ENCODE peak calls at places on chromosomes 3 and 15, in nine cellular contexts. One of them, this sample, is unnamed.

GRCh38 chr3:52537165-52537635 is 795 bp downstream of the UQCC5 start:
- DNase-seq in stimulated activated naive CD8-positive, alpha-beta T cell treated with anti-CD3 and anti-CD28 coated beads, Interleukin-15, Interleukin-2, amounts not matched to agents 100 U/mL and 50 U/mL, for 24 hours: no peak
- DNase-seq in left ventricle myocardium inferior: no peak
- DNase-seq in astrocyte of the spinal cord: no peak
- DNase-seq in HT1080: no peak
- DNase-seq in SW 1271: no peak
- DNase-seq in WERI-Rb-1: no peak
- DNase-seq in CD8-positive, alpha-beta T cell: no peak
- DNase-seq in activated T-helper 1 cell treated with anti-CD3 and anti-CD28 coated beads, Interleukin-2, amount 50 U/mL, for 16 hours: no peak
- DNase-seq in this sample: no peak

GRCh38 chr3:158105124-158105709 is 1.0 kb downstream of the SHOX2 start:
- DNase-seq in SW 1271: no peak
- DNase-seq in WERI-Rb-1: peak
- DNase-seq in activated T-helper 1 cell treated with anti-CD3 and anti-CD28 coated beads, Interleukin-2, amount 50 U/mL, for 16 hours: no peak
- DNase-seq in CD8-positive, alpha-beta T cell: no peak
- DNase-seq in left ventricle myocardium inferior: no peak
- DNase-seq in astrocyte of the spinal cord: no peak
- DNase-seq in HT1080: peak
- DNase-seq in stimulated activated naive CD8-positive, alpha-beta T cell treated with anti-CD3 and anti-CD28 coated beads, Interleukin-15, Interleukin-2, amounts not matched to agents 100 U/mL and 50 U/mL, for 24 hours: no peak
- DNase-seq in this sample: no peak

GRCh38 chr3:177446160-177446559 is 248.9 kb upstream of the TBL1XR1 start:
- DNase-seq in CD8-positive, alpha-beta T cell: no peak
- DNase-seq in activated T-helper 1 cell treated with anti-CD3 and anti-CD28 coated beads, Interleukin-2, amount 50 U/mL, for 16 hours: no peak
- DNase-seq in left ventricle myocardium inferior: no peak
- DNase-seq in SW 1271: no peak
- DNase-seq in WERI-Rb-1: no peak
- DNase-seq in stimulated activated naive CD8-positive, alpha-beta T cell treated with anti-CD3 and anti-CD28 coated beads, Interleukin-15, Interleukin-2, amounts not matched to agents 100 U/mL and 50 U/mL, for 24 hours: no peak
- DNase-seq in astrocyte of the spinal cord: no peak
- DNase-seq in HT1080: no peak
- DNase-seq in this sample: no peak

GRCh38 chr15:58724471-58724870 is 25.0 kb downstream of the ADAM10 start:
- DNase-seq in CD8-positive, alpha-beta T cell: no peak
- DNase-seq in HT1080: no peak
- DNase-seq in astrocyte of the spinal cord: peak
- DNase-seq in activated T-helper 1 cell treated with anti-CD3 and anti-CD28 coated beads, Interleukin-2, amount 50 U/mL, for 16 hours: no peak
- DNase-seq in left ventricle myocardium inferior: no peak
- DNase-seq in stimulated activated naive CD8-positive, alpha-beta T cell treated with anti-CD3 and anti-CD28 coated beads, Interleukin-15, Interleukin-2, amounts not matched to agents 100 U/mL and 50 U/mL, for 24 hours: no peak
- DNase-seq in WERI-Rb-1: no peak
- DNase-seq in SW 1271: no peak
- DNase-seq in this sample: no peak

GRCh38 chr3:8529738-8530525 is 28.3 kb downstream of the LMCD1 start:
- DNase-seq in activated T-helper 1 cell treated with anti-CD3 and anti-CD28 coated beads, Interleukin-2, amount 50 U/mL, for 16 hours: no peak
- DNase-seq in stimulated activated naive CD8-positive, alpha-beta T cell treated with anti-CD3 and anti-CD28 coated beads, Interleukin-15, Interleukin-2, amounts not matched to agents 100 U/mL and 50 U/mL, for 24 hours: no peak
- DNase-seq in left ventricle myocardium inferior: no peak
- DNase-seq in SW 1271: no peak
- DNase-seq in WERI-Rb-1: no peak
- DNase-seq in HT1080: peak
- DNase-seq in astrocyte of the spinal cord: no peak
- DNase-seq in CD8-positive, alpha-beta T cell: no peak
- DNase-seq in this sample: no peak

GRCh38 chr3:128151758-128152274 is 1.5 kb upstream of the EEFSEC start:
- DNase-seq in HT1080: no peak
- DNase-seq in activated T-helper 1 cell treated with anti-CD3 and anti-CD28 coated beads, Interleukin-2, amount 50 U/mL, for 16 hours: no peak
- DNase-seq in CD8-positive, alpha-beta T cell: no peak
- DNase-seq in astrocyte of the spinal cord: no peak
- DNase-seq in WERI-Rb-1: no peak
- DNase-seq in left ventricle myocardium inferior: no peak
- DNase-seq in stimulated activated naive CD8-positive, alpha-beta T cell treated with anti-CD3 and anti-CD28 coated beads, Interleukin-15, Interleukin-2, amounts not matched to agents 100 U/mL and 50 U/mL, for 24 hours: no peak
- DNase-seq in SW 1271: no peak
- DNase-seq in this sample: no peak

GRCh38 chr15:64522226-64522823 is 61.9 kb downstream of the ZNF609 start:
- DNase-seq in SW 1271: no peak
- DNase-seq in stimulated activated naive CD8-positive, alpha-beta T cell treated with anti-CD3 and anti-CD28 coated beads, Interleukin-15, Interleukin-2, amounts not matched to agents 100 U/mL and 50 U/mL, for 24 hours: no peak
- DNase-seq in HT1080: no peak
- DNase-seq in left ventricle myocardium inferior: no peak
- DNase-seq in WERI-Rb-1: no peak
- DNase-seq in CD8-positive, alpha-beta T cell: no peak
- DNase-seq in astrocyte of the spinal cord: no peak
- DNase-seq in activated T-helper 1 cell treated with anti-CD3 and anti-CD28 coated beads, Interleukin-2, amount 50 U/mL, for 16 hours: no peak
- DNase-seq in this sample: no peak

GRCh38 chr3:159929181-159929893 is 59.3 kb upstream of the IL12A start:
- DNase-seq in SW 1271: no peak
- DNase-seq in astrocyte of the spinal cord: peak
- DNase-seq in left ventricle myocardium inferior: no peak
- DNase-seq in stimulated activated naive CD8-positive, alpha-beta T cell treated with anti-CD3 and anti-CD28 coated beads, Interleukin-15, Interleukin-2, amounts not matched to agents 100 U/mL and 50 U/mL, for 24 hours: no peak
- DNase-seq in activated T-helper 1 cell treated with anti-CD3 and anti-CD28 coated beads, Interleukin-2, amount 50 U/mL, for 16 hours: no peak
- DNase-seq in CD8-positive, alpha-beta T cell: no peak
- DNase-seq in HT1080: peak
- DNase-seq in WERI-Rb-1: no peak
- DNase-seq in this sample: no peak

GRCh38 chr15:90064931-90065681 is 37.2 kb downstream of the IDH2 start:
- DNase-seq in CD8-positive, alpha-beta T cell: no peak
- DNase-seq in left ventricle myocardium inferior: peak
- DNase-seq in WERI-Rb-1: peak
- DNase-seq in HT1080: no peak
- DNase-seq in SW 1271: no peak
- DNase-seq in astrocyte of the spinal cord: no peak
- DNase-seq in stimulated activated naive CD8-positive, alpha-beta T cell treated with anti-CD3 and anti-CD28 coated beads, Interleukin-15, Interleukin-2, amounts not matched to agents 100 U/mL and 50 U/mL, for 24 hours: no peak
- DNase-seq in activated T-helper 1 cell treated with anti-CD3 and anti-CD28 coated beads, Interleukin-2, amount 50 U/mL, for 16 hours: no peak
- DNase-seq in this sample: no peak

GRCh38 chr3:152317956-152318355 is 49.2 kb downstream of the MBNL1 start:
- DNase-seq in CD8-positive, alpha-beta T cell: no peak
- DNase-seq in astrocyte of the spinal cord: peak
- DNase-seq in stimulated activated naive CD8-positive, alpha-beta T cell treated with anti-CD3 and anti-CD28 coated beads, Interleukin-15, Interleukin-2, amounts not matched to agents 100 U/mL and 50 U/mL, for 24 hours: no peak
- DNase-seq in left ventricle myocardium inferior: no peak
- DNase-seq in WERI-Rb-1: no peak
- DNase-seq in activated T-helper 1 cell treated with anti-CD3 and anti-CD28 coated beads, Interleukin-2, amount 50 U/mL, for 16 hours: no peak
- DNase-seq in SW 1271: no peak
- DNase-seq in HT1080: peak
- DNase-seq in this sample: no peak

GRCh38 chr15:41546846-41547786 is 3.1 kb upstream of the RPAP1 start:
- DNase-seq in astrocyte of the spinal cord: peak
- DNase-seq in left ventricle myocardium inferior: no peak
- DNase-seq in WERI-Rb-1: no peak
- DNase-seq in CD8-positive, alpha-beta T cell: no peak
- DNase-seq in SW 1271: no peak
- DNase-seq in stimulated activated naive CD8-positive, alpha-beta T cell treated with anti-CD3 and anti-CD28 coated beads, Interleukin-15, Interleukin-2, amounts not matched to agents 100 U/mL and 50 U/mL, for 24 hours: no peak
- DNase-seq in activated T-helper 1 cell treated with anti-CD3 and anti-CD28 coated beads, Interleukin-2, amount 50 U/mL, for 16 hours: no peak
- DNase-seq in HT1080: peak
- DNase-seq in this sample: no peak

GRCh38 chr3:52774901-52775864 is 2.2 kb upstream of the ITIH1 start:
- DNase-seq in SW 1271: no peak
- DNase-seq in CD8-positive, alpha-beta T cell: no peak
- DNase-seq in stimulated activated naive CD8-positive, alpha-beta T cell treated with anti-CD3 and anti-CD28 coated beads, Interleukin-15, Interleukin-2, amounts not matched to agents 100 U/mL and 50 U/mL, for 24 hours: no peak
- DNase-seq in activated T-helper 1 cell treated with anti-CD3 and anti-CD28 coated beads, Interleukin-2, amount 50 U/mL, for 16 hours: no peak
- DNase-seq in WERI-Rb-1: no peak
- DNase-seq in left ventricle myocardium inferior: no peak
- DNase-seq in astrocyte of the spinal cord: no peak
- DNase-seq in HT1080: no peak
- DNase-seq in this sample: no peak

GRCh38 chr3:43194490-43195115 is 88.7 kb upstream of the POMGNT2 start:
- DNase-seq in HT1080: no peak
- DNase-seq in astrocyte of the spinal cord: no peak
- DNase-seq in left ventricle myocardium inferior: no peak
- DNase-seq in SW 1271: no peak
- DNase-seq in WERI-Rb-1: no peak
- DNase-seq in CD8-positive, alpha-beta T cell: peak
- DNase-seq in activated T-helper 1 cell treated with anti-CD3 and anti-CD28 coated beads, Interleukin-2, amount 50 U/mL, for 16 hours: no peak
- DNase-seq in stimulated activated naive CD8-positive, alpha-beta T cell treated with anti-CD3 and anti-CD28 coated beads, Interleukin-15, Interleukin-2, amounts not matched to agents 100 U/mL and 50 U/mL, for 24 hours: peak
- DNase-seq in this sample: no peak

GRCh38 chr3:13708871-13709595 is 160.1 kb downstream of the FBLN2 start:
- DNase-seq in HT1080: no peak
- DNase-seq in activated T-helper 1 cell treated with anti-CD3 and anti-CD28 coated beads, Interleukin-2, amount 50 U/mL, for 16 hours: no peak
- DNase-seq in WERI-Rb-1: no peak
- DNase-seq in left ventricle myocardium inferior: no peak
- DNase-seq in astrocyte of the spinal cord: no peak
- DNase-seq in SW 1271: no peak
- DNase-seq in CD8-positive, alpha-beta T cell: peak
- DNase-seq in stimulated activated naive CD8-positive, alpha-beta T cell treated with anti-CD3 and anti-CD28 coated beads, Interleukin-15, Interleukin-2, amounts not matched to agents 100 U/mL and 50 U/mL, for 24 hours: no peak
- DNase-seq in this sample: no peak

GRCh38 chr15:60065951-60066350 is 61.8 kb downstream of the FOXB1 start:
- DNase-seq in activated T-helper 1 cell treated with anti-CD3 and anti-CD28 coated beads, Interleukin-2, amount 50 U/mL, for 16 hours: no peak
- DNase-seq in stimulated activated naive CD8-positive, alpha-beta T cell treated with anti-CD3 and anti-CD28 coated beads, Interleukin-15, Interleukin-2, amounts not matched to agents 100 U/mL and 50 U/mL, for 24 hours: no peak
- DNase-seq in HT1080: no peak
- DNase-seq in WERI-Rb-1: no peak
- DNase-seq in left ventricle myocardium inferior: no peak
- DNase-seq in SW 1271: no peak
- DNase-seq in CD8-positive, alpha-beta T cell: no peak
- DNase-seq in astrocyte of the spinal cord: no peak
- DNase-seq in this sample: no peak

GRCh38 chr3:62201438-62202035 is 171.8 kb downstream of the FEZF2 start:
- DNase-seq in SW 1271: no peak
- DNase-seq in CD8-positive, alpha-beta T cell: no peak
- DNase-seq in astrocyte of the spinal cord: peak
- DNase-seq in WERI-Rb-1: no peak
- DNase-seq in HT1080: peak
- DNase-seq in stimulated activated naive CD8-positive, alpha-beta T cell treated with anti-CD3 and anti-CD28 coated beads, Interleukin-15, Interleukin-2, amounts not matched to agents 100 U/mL and 50 U/mL, for 24 hours: no peak
- DNase-seq in activated T-helper 1 cell treated with anti-CD3 and anti-CD28 coated beads, Interleukin-2, amount 50 U/mL, for 16 hours: no peak
- DNase-seq in left ventricle myocardium inferior: no peak
- DNase-seq in this sample: peak